ENCODE peak calls at places on chromosome 12, in six cellular contexts. Z is astrocyte of the spinal cord; L is NCI-H460; A is T-helper 9 cell; Y is fibroblast of pulmonary artery; N is stimulated activated CD4-positive, alpha-beta T cell treated with anti-CD3 and anti-CD28 coated beads, Interleukin-2, amount 100 ng/mL, for 48 hours. J is an unnamed sample.
A peak's percentile ranks its signal among the peaks of the same experiment; 100 is the strongest.

GRCh38 chr12:132275110-132275531 is 54.3 kb downstream of the GALNT9 start:
- DNase-seq in Z (no peak), L (peak; percentile 66), A (no peak), Y (peak; percentile 62), N (no peak), J (peak; percentile 29)

GRCh38 chr12:46382425-46382973 is 9.9 kb upstream of the SLC38A2 start:
- DNase-seq in Z (peak; percentile 70), L (no peak), A (no peak), Y (no peak), N (no peak), J (no peak)

GRCh38 chr12:95118788-95119179 is 45.4 kb upstream of the NR2C1 start:
- DNase-seq in Z (no peak), L (no peak), A (no peak), Y (no peak), N (no peak), J (no peak)

GRCh38 chr12:49624919-49625577 is 1.7 kb downstream of the PRPF40B start:
- DNase-seq in Z (peak; percentile 40), L (no peak), A (no peak), Y (peak; percentile 59), N (no peak), J (no peak)

GRCh38 chr12:90922068-90922743 is 32.8 kb downstream of the CCER1 start:
- DNase-seq in Z (peak; percentile 36), L (no peak), A (no peak), Y (peak; percentile 69), N (no peak), J (no peak)

GRCh38 chr12:83414981-83415380 is 728.3 kb downstream of the TMTC2 start:
- DNase-seq in Z (no peak), L (no peak), A (no peak), Y (no peak), N (no peak), J (peak; percentile 6)

GRCh38 chr12:104792570-104792969 is 165.5 kb downstream of the SLC41A2 start:
- DNase-seq in Z (peak; percentile 93), L (peak; percentile 8), A (no peak), Y (peak; percentile 85), N (no peak), J (no peak)

GRCh38 chr12:120983759-120984158 is 5.4 kb downstream of the HNF1A start:
- DNase-seq in Z (no peak), L (no peak), A (no peak), Y (no peak), N (no peak), J (no peak)

GRCh38 chr12:41663487-41664258 is 475.6 kb downstream of the PDZRN4 start:
- DNase-seq in Z (peak; percentile 22), L (no peak), A (no peak), Y (peak; percentile 13), N (no peak), J (no peak)

GRCh38 chr12:132764231-132764630 is 2.6 kb upstream of the ANKLE2 start:
- DNase-seq in Z (no peak), L (no peak), A (no peak), Y (no peak), N (no peak), J (no peak)

GRCh38 chr12:68240975-68241374 is 12.4 kb downstream of the IL22 start:
- DNase-seq in Z (peak; percentile 56), L (no peak), A (no peak), Y (no peak), N (peak; percentile 32), J (no peak)

GRCh38 chr12:13436696-13437391 is 240.3 kb downstream of the EMP1 start:
- DNase-seq in Z (no peak), L (no peak), A (no peak), Y (peak; percentile 37), N (no peak), J (no peak)

GRCh38 chr12:110266980-110267620 is 13.9 kb upstream of the ATP2A2 start:
- DNase-seq in Z (peak; percentile 87), L (no peak), A (no peak), Y (peak; percentile 90), N (no peak), J (peak; percentile 25)

GRCh38 chr12:15546102-15546701 is 223.9 kb downstream of the PTPRO start:
- DNase-seq in Z (no peak), L (no peak), A (no peak), Y (no peak), N (no peak), J (no peak)